ENCODE peak calls at places on chromosome 12, in four cellular contexts. One of them, this sample, is unnamed.

GRCh38 chr12:80041691-80042090 is 57.6 kb upstream of the OTOGL start:
- DNase-seq in HCT116: no peak
- DNase-seq in astrocyte: peak; percentile 87
- DNase-seq in fibroblast of lung: peak; percentile 80
- DNase-seq in this sample: peak; percentile 50

GRCh38 chr12:48988030-48988649 is 10.0 kb downstream of the WNT1 start:
- DNase-seq in HCT116: no peak
- DNase-seq in astrocyte: no peak
- DNase-seq in fibroblast of lung: peak; percentile 49
- DNase-seq in this sample: no peak

GRCh38 chr12:27564612-27565213 is 40.7 kb downstream of the PPFIBP1 start:
- DNase-seq in HCT116: no peak
- DNase-seq in astrocyte: no peak
- DNase-seq in fibroblast of lung: no peak
- DNase-seq in this sample: peak; percentile 54

GRCh38 chr12:95257541-95257940 is 39.9 kb downstream of the VEZT start:
- DNase-seq in HCT116: no peak
- DNase-seq in astrocyte: no peak
- DNase-seq in fibroblast of lung: no peak
- DNase-seq in this sample: no peak

GRCh38 chr12:107399061-107399460 is 286.5 kb upstream of the PWP1 start:
- DNase-seq in HCT116: no peak
- DNase-seq in astrocyte: peak; percentile 66
- DNase-seq in fibroblast of lung: no peak
- DNase-seq in this sample: no peak

GRCh38 chr12:102638777-102639176 is 158.4 kb upstream of the IGF1 start:
- DNase-seq in HCT116: no peak
- DNase-seq in astrocyte: peak; percentile 9
- DNase-seq in fibroblast of lung: peak; percentile 3
- DNase-seq in this sample: no peak

GRCh38 chr12:47017901-47018479 is 61.4 kb upstream of the PCED1B start:
- DNase-seq in HCT116: no peak
- DNase-seq in astrocyte: peak; percentile 62
- DNase-seq in fibroblast of lung: no peak
- DNase-seq in this sample: peak; percentile 79

GRCh38 chr12:88904705-88905104 is 324.4 kb upstream of the KITLG start:
- DNase-seq in HCT116: no peak
- DNase-seq in astrocyte: no peak
- DNase-seq in fibroblast of lung: no peak
- DNase-seq in this sample: no peak

GRCh38 chr12:31594681-31595080 is 3.7 kb upstream of the DENND5B start:
- DNase-seq in HCT116: no peak
- DNase-seq in astrocyte: peak; percentile 81
- DNase-seq in fibroblast of lung: no peak
- DNase-seq in this sample: no peak

GRCh38 chr12:60421741-60422140 is 825.9 kb downstream of the SLC16A7 start:
- DNase-seq in HCT116: no peak
- DNase-seq in astrocyte: peak; percentile 1
- DNase-seq in fibroblast of lung: peak; percentile 15
- DNase-seq in this sample: no peak

GRCh38 chr12:26318661-26319068 is 123.3 kb downstream of the SSPN start:
- DNase-seq in HCT116: no peak
- DNase-seq in astrocyte: peak; percentile 82
- DNase-seq in fibroblast of lung: peak; percentile 86
- DNase-seq in this sample: peak; percentile 92

GRCh38 chr12:112749081-112749480 is 42.5 kb upstream of the RPH3A start:
- DNase-seq in HCT116: no peak
- DNase-seq in astrocyte: no peak
- DNase-seq in fibroblast of lung: no peak
- DNase-seq in this sample: no peak

GRCh38 chr12:53676715-53677611 is 1.1 kb upstream of the ATP5MC2 start:
- DNase-seq in HCT116: no peak
- DNase-seq in astrocyte: no peak
- DNase-seq in fibroblast of lung: peak; percentile 36
- DNase-seq in this sample: no peak

GRCh38 chr12:104276192-104277131 is 27.1 kb upstream of the EID3 start:
- DNase-seq in HCT116: no peak
- DNase-seq in astrocyte: no peak
- DNase-seq in fibroblast of lung: no peak
- DNase-seq in this sample: no peak

GRCh38 chr12:4825139-4825858 is 84.4 kb upstream of the KCNA1 start:
- DNase-seq in HCT116: no peak
- DNase-seq in astrocyte: peak; percentile 57
- DNase-seq in fibroblast of lung: no peak
- DNase-seq in this sample: no peak

GRCh38 chr12:93229494-93230310 is 148.0 kb upstream of the NUDT4 start:
- DNase-seq in HCT116: peak; percentile 84
- DNase-seq in astrocyte: peak; percentile 91
- DNase-seq in fibroblast of lung: peak; percentile 98
- DNase-seq in this sample: peak; percentile 87

GRCh38 chr12:110371408-110372055 is 32.0 kb downstream of the ANAPC7 start:
- DNase-seq in HCT116: no peak
- DNase-seq in astrocyte: no peak
- DNase-seq in fibroblast of lung: no peak
- DNase-seq in this sample: peak; percentile 29

GRCh38 chr12:32230607-32230982 is 123.9 kb downstream of the BICD1 start:
- DNase-seq in HCT116: no peak
- DNase-seq in astrocyte: no peak
- DNase-seq in fibroblast of lung: no peak
- DNase-seq in this sample: no peak

GRCh38 chr12:49827351-49828099 is 688 bp downstream of the NCKAP5L start:
- DNase-seq in HCT116: no peak
- DNase-seq in astrocyte: peak; percentile 40
- DNase-seq in fibroblast of lung: peak; percentile 68
- DNase-seq in this sample: peak; percentile 55

GRCh38 chr12:18250313-18250916 is 10.9 kb upstream of the PIK3C2G start:
- DNase-seq in HCT116: peak; percentile 54
- DNase-seq in astrocyte: peak; percentile 39
- DNase-seq in fibroblast of lung: peak; percentile 84
- DNase-seq in this sample: peak; percentile 58

GRCh38 chr12:98587084-98587483 is 6.4 kb upstream of the SLC25A3 start:
- DNase-seq in HCT116: no peak
- DNase-seq in astrocyte: no peak
- DNase-seq in fibroblast of lung: no peak
- DNase-seq in this sample: no peak

GRCh38 chr12:99111600-99111999 is 466.5 kb downstream of the APAF1 start:
- DNase-seq in HCT116: no peak
- DNase-seq in astrocyte: no peak
- DNase-seq in fibroblast of lung: no peak
- DNase-seq in this sample: no peak

GRCh38 chr12:94401326-94401725 is 58.3 kb downstream of the CEP83 start:
- DNase-seq in HCT116: no peak
- DNase-seq in astrocyte: no peak
- DNase-seq in fibroblast of lung: no peak
- DNase-seq in this sample: no peak

GRCh38 chr12:109830267-109830666 is 2.9 kb downstream of the TRPV4 start:
- DNase-seq in HCT116: no peak
- DNase-seq in astrocyte: no peak
- DNase-seq in fibroblast of lung: no peak
- DNase-seq in this sample: no peak

GRCh38 chr12:26906024-26906423 is 31.8 kb downstream of the INTS13 start:
- DNase-seq in HCT116: no peak
- DNase-seq in astrocyte: no peak
- DNase-seq in fibroblast of lung: no peak
- DNase-seq in this sample: no peak

GRCh38 chr12:33795536-33795935 is 226.8 kb upstream of the ALG10 start:
- DNase-seq in HCT116: no peak
- DNase-seq in astrocyte: peak; percentile 9
- DNase-seq in fibroblast of lung: no peak
- DNase-seq in this sample: peak; percentile 98

GRCh38 chr12:42469355-42470006 is 120.1 kb downstream of the PRICKLE1 start:
- DNase-seq in HCT116: no peak
- DNase-seq in astrocyte: no peak
- DNase-seq in fibroblast of lung: no peak
- DNase-seq in this sample: no peak

GRCh38 chr12:87853448-87854003 is 175.7 kb downstream of the C12orf50 start:
- DNase-seq in HCT116: no peak
- DNase-seq in astrocyte: no peak
- DNase-seq in fibroblast of lung: no peak
- DNase-seq in this sample: no peak

GRCh38 chr12:47078733-47079364 is 572 bp upstream of the PCED1B start:
- DNase-seq in HCT116: no peak
- DNase-seq in astrocyte: peak; percentile 33
- DNase-seq in fibroblast of lung: no peak
- DNase-seq in this sample: peak; percentile 60

GRCh38 chr12:95718001-95718400 is 72.6 kb downstream of the NTN4 start:
- DNase-seq in HCT116: no peak
- DNase-seq in astrocyte: no peak
- DNase-seq in fibroblast of lung: no peak
- DNase-seq in this sample: no peak

GRCh38 chr12:94091624-94092023 is 56.8 kb upstream of the PLXNC1 start:
- DNase-seq in HCT116: no peak
- DNase-seq in astrocyte: no peak
- DNase-seq in fibroblast of lung: no peak
- DNase-seq in this sample: no peak

GRCh38 chr12:41566703-41567102 is 378.6 kb downstream of the PDZRN4 start:
- DNase-seq in HCT116: no peak
- DNase-seq in astrocyte: no peak
- DNase-seq in fibroblast of lung: no peak
- DNase-seq in this sample: no peak

GRCh38 chr12:110807640-110808039 is 39.1 kb upstream of the CCDC63 start:
- DNase-seq in HCT116: no peak
- DNase-seq in astrocyte: no peak
- DNase-seq in fibroblast of lung: no peak
- DNase-seq in this sample: peak; percentile 88

GRCh38 chr12:3366451-3367155 is 124.4 kb upstream of the PRMT8 start:
- DNase-seq in HCT116: no peak
- DNase-seq in astrocyte: no peak
- DNase-seq in fibroblast of lung: no peak
- DNase-seq in this sample: no peak

GRCh38 chr12:111174283-111175108 is 194.4 kb downstream of the PHETA1 start:
- DNase-seq in HCT116: peak; percentile 4
- DNase-seq in astrocyte: no peak
- DNase-seq in fibroblast of lung: no peak
- DNase-seq in this sample: no peak

GRCh38 chr12:23834076-23834475 is 115.4 kb downstream of the SOX5 start:
- DNase-seq in HCT116: no peak
- DNase-seq in astrocyte: peak; percentile 6
- DNase-seq in fibroblast of lung: peak; percentile 18
- DNase-seq in this sample: no peak

GRCh38 chr12:92570056-92570753 is 132.6 kb upstream of the PLEKHG7 start:
- DNase-seq in HCT116: peak; percentile 75
- DNase-seq in astrocyte: peak; percentile 55
- DNase-seq in fibroblast of lung: peak; percentile 92
- DNase-seq in this sample: peak; percentile 80

GRCh38 chr12:32125455-32126084 is 18.9 kb downstream of the BICD1 start:
- DNase-seq in HCT116: no peak
- DNase-seq in astrocyte: peak; percentile 75
- DNase-seq in fibroblast of lung: no peak
- DNase-seq in this sample: peak; percentile 32

GRCh38 chr12:104684884-104685283 is 228.1 kb downstream of the CHST11 start:
- DNase-seq in HCT116: no peak
- DNase-seq in astrocyte: peak; percentile 87
- DNase-seq in fibroblast of lung: peak; percentile 79
- DNase-seq in this sample: no peak

DNA sequence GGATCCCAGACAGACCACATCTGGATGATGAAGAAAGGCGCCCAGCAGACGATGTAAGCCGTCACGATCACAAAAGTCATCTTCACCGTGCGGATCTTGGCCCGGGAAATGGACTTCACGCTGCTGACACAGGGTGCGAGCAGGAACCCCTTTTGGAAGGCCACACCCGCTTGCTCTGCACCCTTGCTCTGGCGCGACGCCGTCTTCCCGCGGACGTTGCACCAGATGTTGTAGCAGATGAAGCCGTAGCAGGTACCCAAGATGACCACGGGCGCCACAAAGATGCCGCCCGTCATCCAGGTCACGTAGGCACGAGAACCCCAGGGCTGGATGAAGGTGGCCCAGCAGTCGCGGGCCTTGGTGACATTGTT is 1.1 kb downstream of the AVPR1A start:
- DNase-seq in HCT116: no peak
- DNase-seq in astrocyte: no peak
- DNase-seq in fibroblast of lung: no peak
- DNase-seq in this sample: no peak
- H3K9ac ChIP-seq in HCT116: no peak overlapping the region
- H3K9ac ChIP-seq in astrocyte: no peak overlapping the region
- H3K9ac ChIP-seq in fibroblast of lung: no peak overlapping the region
- H3K9ac ChIP-seq in this sample: no peak overlapping the region

DNA sequence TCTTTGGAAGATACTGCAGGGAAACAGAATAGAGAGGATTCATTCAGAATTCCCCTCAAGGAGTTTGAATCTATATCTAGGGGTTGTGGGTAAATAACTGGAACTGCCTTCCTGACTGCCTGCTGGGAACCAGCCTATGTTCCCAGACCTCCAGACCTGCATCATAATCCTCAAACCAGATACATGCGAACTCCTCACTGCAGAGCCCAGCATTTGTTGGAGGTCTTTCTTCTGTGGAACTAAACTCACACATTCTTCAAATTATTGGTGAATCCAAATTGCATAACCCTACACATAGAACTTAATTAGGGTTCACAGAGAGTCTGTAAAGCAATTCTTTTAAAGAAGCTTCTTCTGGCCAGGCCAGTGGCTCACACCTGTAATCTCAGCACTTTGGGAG is 40.9 kb downstream of the GPR19 start:
- DNase-seq in HCT116: no peak
- DNase-seq in astrocyte: no peak
- DNase-seq in fibroblast of lung: no peak
- DNase-seq in this sample: no peak
- H2AFZ ChIP-seq in HCT116: no peak overlapping the region
- H2AFZ ChIP-seq in astrocyte: no peak overlapping the region
- H2AFZ ChIP-seq in fibroblast of lung: no peak overlapping the region
- H2AFZ ChIP-seq in this sample: no peak overlapping the region

DNA sequence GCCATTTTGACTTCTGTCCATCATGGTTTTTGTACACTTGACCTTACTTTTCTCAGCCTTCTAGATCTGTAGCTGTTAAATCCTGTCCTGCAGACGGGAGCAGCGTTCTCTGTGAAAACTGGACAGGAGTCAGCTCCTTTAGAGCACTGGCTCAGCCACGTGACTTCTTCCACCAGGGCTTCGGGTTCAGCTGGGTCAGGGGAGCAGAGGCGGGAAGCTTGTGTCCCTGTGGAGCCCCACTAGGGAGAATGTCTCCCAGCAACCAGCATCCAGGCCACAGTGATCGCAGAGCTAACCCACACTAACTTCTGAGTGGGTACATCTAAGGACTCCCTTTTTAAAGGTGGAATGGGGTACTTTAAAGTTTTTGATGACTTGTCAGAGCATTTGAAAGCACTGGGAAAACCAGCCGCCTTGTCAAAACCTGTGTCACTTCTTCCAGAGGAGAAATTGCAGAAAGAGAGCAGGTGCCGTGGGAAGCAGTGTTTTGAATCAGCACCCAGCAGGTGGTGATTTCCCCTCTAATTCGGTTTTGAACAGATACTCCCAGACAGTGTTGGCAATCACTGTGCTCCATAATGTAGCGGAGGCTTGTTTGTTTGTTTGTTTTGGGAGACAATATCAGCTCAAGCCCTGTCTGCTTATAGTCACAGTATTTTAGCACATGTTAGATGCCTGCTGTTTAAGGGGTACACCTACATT is 17.9 kb downstream of the DERA start:
- DNase-seq in HCT116: no peak
- DNase-seq in astrocyte: no peak
- DNase-seq in fibroblast of lung: no peak
- DNase-seq in this sample: no peak
- H3K9ac ChIP-seq in HCT116: no peak overlapping the region
- H3K9ac ChIP-seq in astrocyte: peak overlapping the region; percentile 47
- H3K9ac ChIP-seq in fibroblast of lung: no peak overlapping the region
- H3K9ac ChIP-seq in this sample: no peak overlapping the region

GRCh38 chr12:64566882-64567517 is 43.3 kb upstream of the RASSF3 start:
- DNase-seq in HCT116: no peak
- DNase-seq in astrocyte: no peak
- DNase-seq in fibroblast of lung: no peak
- DNase-seq in this sample: no peak
- H2AFZ ChIP-seq in HCT116: no peak overlapping the region
- H2AFZ ChIP-seq in astrocyte: no peak overlapping the region
- H2AFZ ChIP-seq in fibroblast of lung: no peak overlapping the region
- H2AFZ ChIP-seq in this sample: no peak overlapping the region